ENCODE peak calls at places on chromosomes 6 and 20, in four cellular contexts. One of them, this sample, is unnamed.

GRCh38 chr6:145904391-145904790 is 59.8 kb downstream of the SHPRH start:
- DNase-seq in GM12878: peak
- DNase-seq in K562: no peak
- DNase-seq in H1: no peak
- DNase-seq in this sample: no peak

GRCh38 chr6:21597706-21598273 is 4.2 kb downstream of the SOX4 start:
- DNase-seq in K562: no peak
- DNase-seq in H1: no peak
- DNase-seq in GM12878: no peak
- DNase-seq in this sample: no peak

GRCh38 chr20:62700261-62700925 is 8.2 kb upstream of the NTSR1 start:
- DNase-seq in H1: no peak
- DNase-seq in K562: no peak
- DNase-seq in GM12878: no peak
- DNase-seq in this sample: no peak

GRCh38 chr6:100880149-100880900 is 804 bp downstream of the ASCC3 start:
- DNase-seq in H1: no peak
- DNase-seq in GM12878: no peak
- DNase-seq in K562: no peak
- DNase-seq in this sample: peak

GRCh38 chr6:107801195-107801594 is 22.9 kb downstream of the SCML4 start:
- DNase-seq in K562: no peak
- DNase-seq in GM12878: no peak
- DNase-seq in H1: peak
- DNase-seq in this sample: no peak

GRCh38 chr6:82875573-82876185 is 190.0 kb downstream of the UBE3D start:
- DNase-seq in K562: peak
- DNase-seq in H1: no peak
- DNase-seq in GM12878: no peak
- DNase-seq in this sample: no peak

GRCh38 chr6:167441653-167442644 is 117.1 kb downstream of the TTLL2 start:
- DNase-seq in K562: no peak
- DNase-seq in GM12878: no peak
- DNase-seq in H1: peak
- DNase-seq in this sample: no peak

GRCh38 chr6:27977387-27977786 is 20.3 kb downstream of the OR2B6 start:
- DNase-seq in H1: no peak
- DNase-seq in GM12878: no peak
- DNase-seq in K562: peak
- DNase-seq in this sample: no peak

GRCh38 chr20:48098866-48099265 is 313.6 kb upstream of the SULF2 start:
- DNase-seq in GM12878: no peak
- DNase-seq in H1: no peak
- DNase-seq in K562: no peak
- DNase-seq in this sample: no peak

GRCh38 chr20:60648556-60648955 is 603.5 kb upstream of the CDH4 start:
- DNase-seq in GM12878: no peak
- DNase-seq in H1: no peak
- DNase-seq in K562: no peak
- DNase-seq in this sample: no peak

GRCh38 chr6:107988570-107988969 is 30.6 kb upstream of the SEC63 start:
- DNase-seq in GM12878: no peak
- DNase-seq in K562: no peak
- DNase-seq in H1: no peak
- DNase-seq in this sample: no peak

GRCh38 chr6:113600556-113601339 is 256.4 kb upstream of the MARCKS start:
- DNase-seq in H1: no peak
- DNase-seq in GM12878: no peak
- DNase-seq in K562: no peak
- DNase-seq in this sample: no peak

GRCh38 chr6:156279306-156279969 is 497.7 kb upstream of the ARID1B start:
- DNase-seq in H1: no peak
- DNase-seq in K562: no peak
- DNase-seq in GM12878: peak
- DNase-seq in this sample: no peak

GRCh38 chr6:32370510-32370909 is 1.2 kb downstream of the TSBP1 start:
- DNase-seq in GM12878: no peak
- DNase-seq in H1: no peak
- DNase-seq in K562: no peak
- DNase-seq in this sample: no peak

GRCh38 chr6:91117550-91117949 is 530.7 kb upstream of the MAP3K7 start:
- DNase-seq in H1: no peak
- DNase-seq in K562: no peak
- DNase-seq in GM12878: no peak
- DNase-seq in this sample: no peak

GRCh38 chr6:168300975-168301647 is 18.5 kb downstream of the DACT2 start:
- DNase-seq in H1: no peak
- DNase-seq in K562: no peak
- DNase-seq in GM12878: no peak
- DNase-seq in this sample: no peak

GRCh38 chr6:5271926-5272325 is 10.6 kb downstream of the FARS2 start:
- DNase-seq in K562: no peak
- DNase-seq in GM12878: no peak
- DNase-seq in H1: no peak
- DNase-seq in this sample: no peak

GRCh38 chr6:15515226-15515625 is 147.6 kb downstream of the DTNBP1 start:
- DNase-seq in K562: no peak
- DNase-seq in GM12878: no peak
- DNase-seq in H1: no peak
- DNase-seq in this sample: no peak

GRCh38 chr6:119466226-119466625 is 116.7 kb upstream of the MAN1A1 start:
- DNase-seq in H1: no peak
- DNase-seq in GM12878: no peak
- DNase-seq in K562: no peak
- DNase-seq in this sample: no peak

GRCh38 chr6:47476794-47477496 is 644 bp upstream of the CD2AP start:
- DNase-seq in GM12878: no peak
- DNase-seq in H1: no peak
- DNase-seq in K562: peak
- DNase-seq in this sample: peak

GRCh38 chr20:58907481-58908137 is 55.1 kb downstream of the GNAS start:
- DNase-seq in H1: no peak
- DNase-seq in K562: peak
- DNase-seq in GM12878: peak
- DNase-seq in this sample: peak

GRCh38 chr6:78483546-78483945 is 383.8 kb upstream of the IRAK1BP1 start:
- DNase-seq in K562: no peak
- DNase-seq in GM12878: no peak
- DNase-seq in H1: no peak
- DNase-seq in this sample: no peak

GRCh38 chr20:41371361-41371760 is 4.7 kb upstream of the EMILIN3 start:
- DNase-seq in K562: no peak
- DNase-seq in GM12878: no peak
- DNase-seq in H1: no peak
- DNase-seq in this sample: no peak

GRCh38 chr6:95227301-95227700 is 350.0 kb upstream of the MANEA start:
- DNase-seq in K562: no peak
- DNase-seq in GM12878: no peak
- DNase-seq in H1: no peak
- DNase-seq in this sample: no peak

GRCh38 chr6:291148-291696 is 1.1 kb upstream of the DUSP22 start:
- DNase-seq in GM12878: no peak
- DNase-seq in K562: peak
- DNase-seq in H1: peak
- DNase-seq in this sample: no peak

GRCh38 chr20:18719426-18719825 is 94.2 kb upstream of the SCP2D1 start:
- DNase-seq in H1: no peak
- DNase-seq in K562: no peak
- DNase-seq in GM12878: no peak
- DNase-seq in this sample: no peak

GRCh38 chr6:136108591-136108990 is 141.5 kb downstream of the MTFR2 start:
- DNase-seq in K562: no peak
- DNase-seq in H1: no peak
- DNase-seq in GM12878: no peak
- DNase-seq in this sample: no peak
- TF ChIP-seq HDAC6 in K562: no peak
- TF ChIP-seq HDAC6 in H1: no peak
- TF ChIP-seq HDAC6 in GM12878: no peak
- TF ChIP-seq HDAC6 in this sample: no peak

DNA sequence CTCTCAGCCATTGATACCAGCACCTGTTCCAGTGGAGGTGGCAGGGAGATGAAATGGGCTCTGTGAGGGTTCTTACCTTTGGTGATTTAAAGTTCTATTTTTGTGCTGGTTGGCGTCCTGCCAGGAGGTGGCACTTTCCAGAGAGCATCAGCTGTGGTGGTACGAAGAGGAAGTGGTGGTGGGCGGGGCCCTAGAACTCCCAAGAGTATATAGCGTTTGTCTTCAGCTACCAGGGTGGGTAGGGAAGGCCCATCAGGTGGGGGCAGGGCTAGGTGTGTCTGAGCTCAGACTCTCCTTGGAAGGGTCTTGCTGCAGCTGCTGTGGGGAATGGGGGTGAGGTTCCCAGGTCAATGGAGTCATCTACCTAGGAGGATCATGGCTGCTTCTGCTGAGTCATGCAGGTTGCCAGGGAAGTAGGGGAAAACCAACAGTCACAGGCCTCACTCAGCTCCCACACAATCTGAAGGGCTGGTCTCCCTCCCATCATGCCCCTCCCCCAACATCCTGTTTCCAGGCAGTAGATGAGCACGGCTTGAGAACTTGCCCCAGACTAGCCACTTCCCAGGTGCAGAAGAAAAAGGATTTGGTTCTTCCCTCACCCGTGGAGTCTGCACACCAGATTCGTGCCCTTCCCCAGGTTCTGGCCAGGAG is 46.6 kb downstream of the MOXD1 start:
- DNase-seq in GM12878: peak
- DNase-seq in H1: no peak
- DNase-seq in K562: peak
- DNase-seq in this sample: no peak
- TF ChIP-seq HDAC6 in GM12878: no peak
- TF ChIP-seq HDAC6 in H1: no peak
- TF ChIP-seq HDAC6 in K562: no peak
- TF ChIP-seq HDAC6 in this sample: no peak

GRCh38 chr6:140985679-140986275 is 1146.9 kb upstream of the GJE1 start:
- DNase-seq in K562: no peak
- DNase-seq in H1: no peak
- DNase-seq in GM12878: no peak
- DNase-seq in this sample: no peak
- TF ChIP-seq HDAC6 in K562: no peak
- TF ChIP-seq HDAC6 in H1: no peak
- TF ChIP-seq HDAC6 in GM12878: no peak
- TF ChIP-seq HDAC6 in this sample: no peak

GRCh38 chr20:35398660-35399144 is 13.1 kb downstream of the UQCC1 start:
- DNase-seq in H1: no peak
- DNase-seq in GM12878: no peak
- DNase-seq in K562: no peak
- DNase-seq in this sample: peak
- TF ChIP-seq HDAC6 in H1: no peak
- TF ChIP-seq HDAC6 in GM12878: no peak
- TF ChIP-seq HDAC6 in K562: no peak
- TF ChIP-seq HDAC6 in this sample: no peak

GRCh38 chr6:111625511-111626331 is 20.0 kb upstream of the TRAF3IP2 start:
- DNase-seq in K562: no peak
- DNase-seq in H1: no peak
- DNase-seq in GM12878: no peak
- DNase-seq in this sample: no peak
- TF ChIP-seq HDAC6 in K562: no peak
- TF ChIP-seq HDAC6 in H1: no peak
- TF ChIP-seq HDAC6 in GM12878: no peak
- TF ChIP-seq HDAC6 in this sample: no peak

DNA sequence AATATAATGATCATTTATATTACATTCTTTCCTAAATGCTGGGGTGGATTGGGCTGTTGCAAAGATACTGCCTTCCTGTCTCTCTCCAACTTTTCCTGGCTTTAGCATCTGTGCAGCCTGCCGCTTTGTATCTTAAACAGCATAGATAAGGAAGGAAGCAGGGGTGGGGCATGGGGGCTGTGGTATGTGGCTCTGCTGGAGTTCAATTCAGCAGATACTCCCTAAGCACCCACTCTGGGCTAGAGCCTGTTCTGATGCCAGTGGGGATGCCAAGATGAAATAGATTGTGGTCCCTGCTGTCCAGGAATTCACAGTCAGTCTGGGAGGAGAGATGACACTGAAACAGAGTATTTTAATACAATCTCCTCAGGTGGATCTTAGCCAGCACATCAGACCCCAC is 56.8 kb downstream of the EIF2S2 start:
- DNase-seq in K562: peak
- DNase-seq in GM12878: no peak
- DNase-seq in H1: no peak
- DNase-seq in this sample: no peak
- TF ChIP-seq HDAC6 in K562: no peak
- TF ChIP-seq HDAC6 in GM12878: no peak
- TF ChIP-seq HDAC6 in H1: no peak
- TF ChIP-seq HDAC6 in this sample: no peak

GRCh38 chr20:50257860-50258259 is 67.2 kb downstream of the CEBPB start:
- DNase-seq in H1: no peak
- DNase-seq in GM12878: no peak
- DNase-seq in K562: no peak
- DNase-seq in this sample: no peak

GRCh38 chr20:50259705-50260479 is 69.3 kb downstream of the CEBPB start:
- DNase-seq in K562: peak
- DNase-seq in GM12878: no peak
- DNase-seq in H1: no peak
- DNase-seq in this sample: no peak

GRCh38 chr20:50263831-50264230 is 73.2 kb downstream of the CEBPB start:
- DNase-seq in GM12878: no peak
- DNase-seq in K562: no peak
- DNase-seq in H1: no peak
- DNase-seq in this sample: no peak

GRCh38 chr20:50258790-50259483 is 68.3 kb downstream of the CEBPB start:
- DNase-seq in K562: no peak
- DNase-seq in H1: no peak
- DNase-seq in GM12878: no peak
- DNase-seq in this sample: no peak

GRCh38 chr20:50260480-50261221 is 70.0 kb downstream of the CEBPB start:
- DNase-seq in K562: peak
- DNase-seq in H1: no peak
- DNase-seq in GM12878: no peak
- DNase-seq in this sample: no peak
- TF ChIP-seq HDAC6 in K562: no peak
- TF ChIP-seq HDAC6 in H1: no peak
- TF ChIP-seq HDAC6 in GM12878: no peak
- TF ChIP-seq HDAC6 in this sample: no peak

DNA sequence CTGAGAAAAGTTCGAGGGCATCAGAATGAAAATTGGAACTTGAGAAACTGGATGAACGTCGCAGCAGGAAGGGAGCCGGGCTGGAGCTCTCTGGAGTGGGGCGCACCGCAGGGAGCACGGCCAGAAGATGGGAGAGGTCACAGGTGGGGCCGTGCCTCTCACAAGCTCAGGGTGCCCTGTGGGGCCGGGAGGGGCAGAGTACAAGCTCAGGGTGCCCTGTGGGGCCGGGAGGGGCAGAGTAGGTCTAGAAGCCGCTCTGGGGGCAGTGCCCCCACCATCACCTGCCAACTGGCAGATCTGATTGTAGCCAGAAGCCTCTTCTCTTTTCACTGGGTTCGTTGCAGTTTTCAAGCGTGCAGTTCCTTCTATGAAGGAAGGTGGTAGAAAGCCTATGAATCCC is 61.1 kb upstream of the SNX9 start:
- DNase-seq in H1: no peak
- DNase-seq in K562: no peak
- DNase-seq in GM12878: no peak
- DNase-seq in this sample: no peak
- TF ChIP-seq HDAC6 in H1: no peak
- TF ChIP-seq HDAC6 in K562: no peak
- TF ChIP-seq HDAC6 in GM12878: no peak
- TF ChIP-seq HDAC6 in this sample: no peak

This sample was measured in HepG2.